ENCODE peak calls at places on chromosomes 12 and 14, in seven cellular contexts. One of them, this sample, is unnamed.

GRCh38 chr14:103284574-103285467 is 49.2 kb upstream of the EIF5 start:
- DNase-seq in testis: no peak
- DNase-seq in GM10248: no peak
- DNase-seq in NCI-H510A treated with DMSO at 0.1 percent for 48 hours: no peak
- DNase-seq in iPS-NIHi11: no peak
- DNase-seq in cardiac muscle cell: peak
- DNase-seq in activated gamma-delta T cell: no peak
- DNase-seq in this sample: no peak

GRCh38 chr14:76352639-76353281 is 23.2 kb upstream of the ESRRB start:
- DNase-seq in iPS-NIHi11: peak
- DNase-seq in testis: peak
- DNase-seq in NCI-H510A treated with DMSO at 0.1 percent for 48 hours: peak
- DNase-seq in GM10248: peak
- DNase-seq in activated gamma-delta T cell: no peak
- DNase-seq in cardiac muscle cell: peak
- DNase-seq in this sample: peak

GRCh38 chr14:103859416-103860202 is 12.2 kb upstream of the PPP1R13B start:
- DNase-seq in NCI-H510A treated with DMSO at 0.1 percent for 48 hours: no peak
- DNase-seq in iPS-NIHi11: no peak
- DNase-seq in cardiac muscle cell: no peak
- DNase-seq in testis: no peak
- DNase-seq in activated gamma-delta T cell: no peak
- DNase-seq in GM10248: no peak
- DNase-seq in this sample: no peak

GRCh38 chr14:29243355-29243754 is 476.8 kb downstream of the FOXG1 start:
- DNase-seq in cardiac muscle cell: peak
- DNase-seq in iPS-NIHi11: no peak
- DNase-seq in GM10248: no peak
- DNase-seq in testis: no peak
- DNase-seq in activated gamma-delta T cell: no peak
- DNase-seq in NCI-H510A treated with DMSO at 0.1 percent for 48 hours: no peak
- DNase-seq in this sample: no peak

GRCh38 chr12:132493482-132494178 is 3.7 kb downstream of the FBRSL1 start:
- DNase-seq in GM10248: no peak
- DNase-seq in NCI-H510A treated with DMSO at 0.1 percent for 48 hours: no peak
- DNase-seq in cardiac muscle cell: no peak
- DNase-seq in activated gamma-delta T cell: no peak
- DNase-seq in testis: no peak
- DNase-seq in iPS-NIHi11: no peak
- DNase-seq in this sample: no peak

GRCh38 chr12:64611430-64612286 is 1.4 kb downstream of the RASSF3 start:
- DNase-seq in iPS-NIHi11: peak
- DNase-seq in activated gamma-delta T cell: no peak
- DNase-seq in cardiac muscle cell: peak
- DNase-seq in NCI-H510A treated with DMSO at 0.1 percent for 48 hours: peak
- DNase-seq in GM10248: no peak
- DNase-seq in testis: peak
- DNase-seq in this sample: no peak

GRCh38 chr12:26460361-26460760 is 265.0 kb downstream of the SSPN start:
- DNase-seq in cardiac muscle cell: no peak
- DNase-seq in NCI-H510A treated with DMSO at 0.1 percent for 48 hours: no peak
- DNase-seq in iPS-NIHi11: no peak
- DNase-seq in testis: no peak
- DNase-seq in activated gamma-delta T cell: no peak
- DNase-seq in GM10248: no peak
- DNase-seq in this sample: no peak

GRCh38 chr14:72678360-72678759 is 215.5 kb downstream of the DPF3 start:
- DNase-seq in activated gamma-delta T cell: no peak
- DNase-seq in NCI-H510A treated with DMSO at 0.1 percent for 48 hours: no peak
- DNase-seq in GM10248: no peak
- DNase-seq in testis: no peak
- DNase-seq in iPS-NIHi11: no peak
- DNase-seq in cardiac muscle cell: peak
- DNase-seq in this sample: no peak

GRCh38 chr14:75911883-75912282 is 69.9 kb downstream of the TGFB3 start:
- DNase-seq in NCI-H510A treated with DMSO at 0.1 percent for 48 hours: no peak
- DNase-seq in GM10248: no peak
- DNase-seq in testis: no peak
- DNase-seq in iPS-NIHi11: peak
- DNase-seq in activated gamma-delta T cell: no peak
- DNase-seq in cardiac muscle cell: peak
- DNase-seq in this sample: no peak

GRCh38 chr14:60657609-60657983 is 8.3 kb upstream of the SIX1 start:
- DNase-seq in NCI-H510A treated with DMSO at 0.1 percent for 48 hours: peak
- DNase-seq in testis: no peak
- DNase-seq in iPS-NIHi11: no peak
- DNase-seq in activated gamma-delta T cell: no peak
- DNase-seq in GM10248: no peak
- DNase-seq in cardiac muscle cell: no peak
- DNase-seq in this sample: no peak